ENCODE peak calls at places on chromosome 6, in five cellular contexts. L is AG04450, H is AG09309, S is MM.1S, P is upper lobe of right lung. G is an unnamed sample.
A peak's percentile ranks its signal among the peaks of the same experiment; 100 is the strongest.

GRCh38 chr6:111844376-111844775 is 28.9 kb downstream of the FYN start:
- DNase-seq in L (no peak), P (no peak), H (no peak), S (peak; percentile 58), G (no peak)

GRCh38 chr6:36947570-36948351 is 6.8 kb upstream of the PI16 start:
- DNase-seq in S (no peak), L (no peak), H (no peak), P (peak; percentile 38), G (peak; percentile 76)

GRCh38 chr6:116500969-116501433 is 10.4 kb upstream of the CALHM5 start:
- DNase-seq in P (no peak), H (no peak), L (no peak), S (no peak), G (no peak)

GRCh38 chr6:36927691-36928546 is 26.6 kb upstream of the PI16 start:
- DNase-seq in P (no peak), L (no peak), H (no peak), S (no peak), G (no peak)

GRCh38 chr6:159701413-159701999 is 8.5 kb upstream of the SOD2 start:
- DNase-seq in P (no peak), S (no peak), H (peak; percentile 84), L (peak; percentile 67), G (peak; percentile 88)

GRCh38 chr6:138428943-138429616 is 25.1 kb downstream of the HEBP2 start:
- DNase-seq in P (no peak), H (peak; percentile 45), L (peak; percentile 41), S (peak; percentile 57), G (no peak)

GRCh38 chr6:89963391-89963790 is 69.1 kb downstream of the GJA10 start:
- DNase-seq in P (no peak), H (no peak), S (no peak), L (no peak), G (no peak)

GRCh38 chr6:31639449-31639861 is 13.0 kb downstream of the BAG6 start:
- DNase-seq in L (no peak), P (no peak), S (no peak), H (no peak), G (no peak)

GRCh38 chr6:138987299-138987642 is 782 bp downstream of the REPS1 start:
- DNase-seq in P (peak; percentile 77), H (no peak), L (no peak), S (no peak), G (no peak)

GRCh38 chr6:128164254-128164653 is 263.4 kb upstream of the THEMIS start:
- DNase-seq in H (no peak), L (no peak), P (no peak), S (no peak), G (no peak)

GRCh38 chr6:137873273-137873762 is 6.3 kb downstream of the TNFAIP3 start:
- DNase-seq in H (peak; percentile 93), S (no peak), L (peak; percentile 60), P (peak; percentile 72), G (peak; percentile 90)

GRCh38 chr6:84685983-84686584 is 78.3 kb downstream of the TBX18 start:
- DNase-seq in P (no peak), H (no peak), L (no peak), S (peak; percentile 49), G (no peak)

GRCh38 chr6:88428068-88428467 is 261.9 kb upstream of the CNR1 start:
- DNase-seq in L (no peak), P (no peak), H (no peak), S (no peak), G (no peak)
- H3K4me3 ChIP-seq in L (no peak overlapping the region), P (no peak overlapping the region), H (no peak overlapping the region), S (no peak overlapping the region), G (no peak overlapping the region)

DNA sequence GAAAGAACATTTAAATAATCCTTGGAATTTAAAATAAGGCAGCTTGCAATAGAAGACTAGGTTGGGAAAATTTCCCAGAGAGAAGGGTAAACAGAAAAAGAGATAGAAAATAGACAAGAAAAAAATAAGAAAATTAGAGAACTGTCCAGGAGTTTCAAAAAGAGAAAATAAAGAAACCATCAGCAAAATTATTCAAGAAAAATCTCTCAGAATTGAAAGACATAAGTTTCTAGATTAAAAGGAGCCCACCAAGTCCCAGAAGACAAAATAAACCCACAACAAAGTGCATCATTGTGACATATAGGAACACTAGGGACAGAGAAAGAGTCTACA is 88.6 kb upstream of the CDYL start:
- DNase-seq in H (no peak), P (no peak), S (no peak), L (no peak), G (no peak)
- H3K4me3 ChIP-seq in H (no peak overlapping the region), P (no peak overlapping the region), S (no peak overlapping the region), L (no peak overlapping the region), G (no peak overlapping the region)

GRCh38 chr6:2743280-2744205 is 7.2 kb downstream of the MYLK4 start:
- DNase-seq in P (no peak), L (no peak), S (no peak), H (no peak), G (no peak)
- H3K4me3 ChIP-seq in P (no peak overlapping the region), L (no peak overlapping the region), S (no peak overlapping the region), H (no peak overlapping the region), G (no peak overlapping the region)

GRCh38 chr6:47241742-47242482 is 67.8 kb downstream of the TNFRSF21 start:
- DNase-seq in S (no peak), H (peak; percentile 5), P (no peak), L (no peak), G (no peak)
- H3K4me3 ChIP-seq in S (no peak overlapping the region), H (no peak overlapping the region), P (no peak overlapping the region), L (no peak overlapping the region), G (no peak overlapping the region)

DNA sequence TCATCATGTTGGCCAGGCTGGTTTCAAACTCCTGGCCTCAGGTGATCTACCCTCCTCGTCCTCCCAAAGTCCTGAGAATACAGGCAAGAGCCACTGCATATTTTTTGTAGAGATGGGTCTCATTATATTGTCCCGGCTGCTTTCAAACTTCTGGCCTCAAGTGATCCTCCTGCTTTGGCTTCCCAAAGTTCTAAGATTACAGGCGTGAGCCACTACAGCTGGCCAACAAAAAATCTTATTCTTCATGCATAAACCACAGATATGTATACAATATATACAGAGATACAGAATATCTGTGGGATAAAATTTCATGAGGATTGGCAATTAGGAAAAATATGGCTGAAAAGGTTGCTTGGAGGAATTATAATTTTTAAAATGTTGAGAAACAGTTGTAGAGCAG is 49.9 kb downstream of the SLC35A1 start:
- DNase-seq in S (no peak), L (peak; percentile 33), P (no peak), H (no peak), G (no peak)
- H3K4me3 ChIP-seq in S (no peak overlapping the region), L (no peak overlapping the region), P (no peak overlapping the region), H (no peak overlapping the region), G (no peak overlapping the region)

G was measured in lower leg skin.